ENCODE peak calls at places on chromosome 5, in six cellular contexts. Y is HFF-Myc, M is Caco-2, G is upper lobe of right lung, W is heart left ventricle, P is lung. X is an unnamed sample.

GRCh38 chr5:136364307-136364706 is 1.0 kb downstream of the TRPC7 start:
- DNase-seq in M (no peak), Y (no peak), W (no peak), P (no peak), G (no peak), X (no peak)

GRCh38 chr5:154309361-154309725 is 118.8 kb downstream of the GALNT10 start:
- DNase-seq in M (no peak), P (no peak), G (no peak), Y (no peak), W (no peak), X (no peak)

GRCh38 chr5:102747386-102748166 is 7.5 kb upstream of the PAM start:
- DNase-seq in G (no peak), Y (no peak), W (no peak), P (no peak), M (no peak), X (no peak)

GRCh38 chr5:141694479-141694878 is 12.4 kb upstream of the ARAP3 start:
- DNase-seq in G (no peak), Y (no peak), M (no peak), P (no peak), W (no peak), X (no peak)

GRCh38 chr5:137141779-137142178 is 357.3 kb downstream of the SPOCK1 start:
- DNase-seq in G (no peak), W (no peak), M (no peak), Y (no peak), P (no peak), X (no peak)

GRCh38 chr5:56366986-56367385 is 133.9 kb upstream of the ANKRD55 start:
- DNase-seq in W (no peak), G (no peak), M (no peak), Y (no peak), P (no peak), X (no peak)

GRCh38 chr5:116778015-116778414 is 203.4 kb upstream of the SEMA6A start:
- DNase-seq in M (no peak), G (no peak), P (no peak), Y (no peak), W (no peak), X (no peak)

GRCh38 chr5:154264549-154265196 is 74.1 kb downstream of the GALNT10 start:
- DNase-seq in M (no peak), G (no peak), W (no peak), Y (no peak), P (no peak), X (no peak)

GRCh38 chr5:127031863-127032232 is 1.5 kb upstream of the MARCHF3 start:
- DNase-seq in G (no peak), P (no peak), M (no peak), Y (no peak), W (no peak), X (no peak)

GRCh38 chr5:139757727-139758509 is 37.7 kb upstream of the PSD2 start:
- DNase-seq in G (no peak), W (no peak), Y (no peak), P (no peak), M (no peak), X (no peak)

GRCh38 chr5:8436919-8437318 is 568.0 kb downstream of the MTRR start:
- DNase-seq in G (no peak), Y (no peak), W (no peak), M (no peak), P (no peak), X (no peak)

GRCh38 chr5:156593546-156593945 is 256.5 kb upstream of the PPP1R2B start:
- DNase-seq in G (no peak), M (no peak), Y (no peak), W (no peak), P (no peak), X (no peak)

GRCh38 chr5:9340095-9340494 is 205.8 kb downstream of the SEMA5A start:
- DNase-seq in W (peak), M (no peak), G (no peak), Y (no peak), P (no peak), X (no peak)

GRCh38 chr5:96220610-96221390 is 212.2 kb downstream of the PCSK1 start:
- DNase-seq in P (no peak), W (no peak), Y (no peak), M (no peak), G (no peak), X (no peak)

GRCh38 chr5:146561711-146562110 is 45.7 kb upstream of the GPR151 start:
- DNase-seq in M (no peak), P (no peak), W (no peak), Y (no peak), G (no peak), X (no peak)

GRCh38 chr5:138566792-138567191 is 8.4 kb downstream of the HSPA9 start:
- DNase-seq in M (no peak), G (no peak), W (no peak), P (no peak), Y (no peak), X (no peak)

GRCh38 chr5:44875661-44876250 is 67.0 kb downstream of the MRPS30 start:
- DNase-seq in P (no peak), Y (peak), W (no peak), G (no peak), M (no peak), X (no peak)

GRCh38 chr5:73997936-73998335 is 371.9 kb downstream of the ARHGEF28 start:
- DNase-seq in P (no peak), G (no peak), M (no peak), W (no peak), Y (no peak), X (no peak)

GRCh38 chr5:139660916-139661814 is 13.0 kb downstream of the CXXC5 start:
- DNase-seq in M (no peak), Y (peak), P (peak), G (peak), W (peak), X (peak)

GRCh38 chr5:9710069-9710468 is 79.9 kb upstream of the TAS2R1 start:
- DNase-seq in M (no peak), W (no peak), Y (no peak), P (peak), G (no peak), X (no peak)

GRCh38 chr5:150394103-150394502 is 18.6 kb downstream of the CD74 start:
- DNase-seq in W (no peak), G (no peak), M (no peak), Y (no peak), P (no peak), X (no peak)

GRCh38 chr5:17151686-17152085 is 65.7 kb upstream of the BASP1 start:
- DNase-seq in P (no peak), W (no peak), G (no peak), M (no peak), Y (no peak), X (no peak)

GRCh38 chr5:147397616-147398015 is 112.3 kb downstream of the DPYSL3 start:
- DNase-seq in M (no peak), W (no peak), Y (no peak), G (no peak), P (no peak), X (no peak)

GRCh38 chr5:67696446-67696845 is 499.8 kb upstream of the CD180 start:
- DNase-seq in W (no peak), G (no peak), Y (no peak), M (no peak), P (no peak), X (no peak)

GRCh38 chr5:61777292-61777691 is 445.2 kb downstream of the ZSWIM6 start:
- DNase-seq in Y (no peak), W (no peak), M (no peak), G (no peak), P (no peak), X (no peak)

GRCh38 chr5:56054651-56055050 is 59.9 kb upstream of the IL6ST start:
- DNase-seq in G (no peak), M (no peak), Y (no peak), P (no peak), W (no peak), X (no peak)

GRCh38 chr5:102711525-102712240 is 43.4 kb upstream of the PAM start:
- DNase-seq in Y (no peak), W (no peak), P (no peak), M (no peak), G (no peak), X (no peak)

GRCh38 chr5:133457439-133457838 is 154.9 kb downstream of the FSTL4 start:
- DNase-seq in G (no peak), P (no peak), W (no peak), Y (no peak), M (no peak), X (no peak)

GRCh38 chr5:60671899-60672692 is 27.9 kb downstream of the DEPDC1B start:
- DNase-seq in G (no peak), W (no peak), M (peak), Y (no peak), P (no peak), X (no peak)

GRCh38 chr5:55597014-55597981 is 62.5 kb upstream of the PLPP1 start:
- DNase-seq in Y (peak), M (no peak), G (no peak), W (peak), P (peak), X (no peak)

GRCh38 chr5:97563258-97563657 is 380.2 kb upstream of the RIOK2 start:
- DNase-seq in M (no peak), Y (no peak), W (no peak), G (no peak), P (no peak), X (no peak)

GRCh38 chr5:175690025-175690424 is 32.2 kb downstream of the HRH2 start:
- DNase-seq in G (peak), M (no peak), Y (no peak), W (no peak), P (no peak), X (no peak)

GRCh38 chr5:77853353-77853907 is 77.3 kb upstream of the TBCA start:
- DNase-seq in G (no peak), M (no peak), W (no peak), P (no peak), Y (no peak), X (no peak)

GRCh38 chr5:77850536-77851228 is 74.5 kb upstream of the TBCA start:
- DNase-seq in G (no peak), M (no peak), P (no peak), Y (no peak), W (no peak), X (no peak)

GRCh38 chr5:77852514-77853352 is 76.6 kb upstream of the TBCA start:
- DNase-seq in Y (no peak), P (no peak), M (no peak), G (peak), W (peak), X (peak)

GRCh38 chr5:77852068-77852513 is 76.0 kb upstream of the TBCA start:
- DNase-seq in Y (no peak), W (no peak), G (no peak), P (no peak), M (no peak), X (no peak)

GRCh38 chr5:77851229-77852067 is 75.3 kb upstream of the TBCA start:
- DNase-seq in Y (no peak), P (no peak), W (no peak), G (no peak), M (no peak), X (no peak)
- H3K4me3 ChIP-seq in Y (peak), P (peak), W (peak), G (peak), M (no peak), X (peak)

GRCh38 chr5:2015116-2015848 is 132.6 kb upstream of the IRX4 start:
- DNase-seq in P (no peak), W (no peak), Y (no peak), M (no peak), G (no peak), X (no peak)
- TF ChIP-seq CTCF in P (no peak), W (no peak), Y (no peak), M (no peak), G (no peak), X (no peak)

DNA sequence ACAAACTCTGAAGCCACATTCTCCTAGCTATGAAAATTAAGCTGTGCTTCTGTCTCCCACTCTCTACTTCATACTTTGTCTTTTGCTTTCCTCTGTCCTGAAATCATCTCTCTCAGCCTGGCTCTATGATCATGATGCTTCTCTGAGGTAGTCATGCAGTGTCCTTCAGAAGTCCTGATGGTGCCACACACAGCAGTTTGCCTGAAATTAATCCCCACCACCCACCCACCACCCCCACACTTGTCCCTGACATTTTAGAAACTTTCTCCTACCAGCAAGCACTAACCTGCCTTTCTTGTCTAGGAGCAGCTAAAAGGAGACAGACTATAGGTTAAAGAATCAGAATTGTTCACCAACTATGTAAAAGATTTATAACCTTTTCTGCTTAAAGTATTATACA is 282.2 kb upstream of the FAM174A start:
- DNase-seq in P (no peak), W (no peak), G (no peak), M (no peak), Y (no peak), X (no peak)
- H3K4me3 ChIP-seq in P (no peak), W (no peak), G (no peak), M (no peak), Y (no peak), X (no peak)

DNA sequence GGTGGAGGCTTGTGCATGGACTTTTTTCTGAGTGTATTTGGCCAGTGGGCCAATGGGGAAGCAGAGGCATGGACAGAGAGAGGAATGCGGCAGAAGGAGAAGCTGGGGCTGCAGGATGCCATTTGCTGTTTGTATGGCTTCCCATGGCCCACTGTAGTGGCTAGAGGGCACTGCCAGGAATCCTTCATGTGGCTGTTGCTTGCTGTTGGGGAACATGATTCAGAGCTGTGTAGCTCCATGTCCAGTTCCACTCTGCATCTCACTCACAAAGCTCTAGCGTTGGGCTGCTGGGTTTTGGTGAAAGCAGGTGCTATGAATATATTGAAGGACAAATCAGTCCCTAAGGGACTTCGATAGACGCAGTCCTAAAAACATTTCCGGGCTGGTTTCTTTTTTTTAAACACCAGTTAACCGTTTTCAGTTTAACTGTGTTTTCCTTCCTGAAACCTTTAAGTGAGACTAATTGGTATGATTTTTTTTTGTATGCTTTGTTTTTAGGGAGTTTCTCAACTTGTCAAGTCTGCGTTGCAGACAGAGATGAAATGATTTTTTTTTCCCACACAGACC is 51.3 kb downstream of the SLC22A5 start:
- DNase-seq in G (no peak), P (peak), Y (no peak), W (no peak), M (no peak), X (no peak)
- TF ChIP-seq CTCF in G (no peak), P (no peak), Y (no peak), W (no peak), M (no peak), X (no peak)

X was measured in CD8-positive, alpha-beta T cell.